ENCODE peak calls at places on chromosomes 2 and 18, in five cellular contexts. One of them, this sample, is unnamed.

GRCh38 chr18:42310956-42311355 is 355.9 kb downstream of the PIK3C3 start:
- DNase-seq in lower leg skin: no peak
- DNase-seq in tibial nerve: peak
- DNase-seq in fibroblast of the aortic adventitia: peak
- DNase-seq in ovary: no peak
- DNase-seq in this sample: peak

GRCh38 chr2:235618039-235618438 is 124.2 kb downstream of the AGAP1 start:
- DNase-seq in lower leg skin: no peak
- DNase-seq in fibroblast of the aortic adventitia: peak
- DNase-seq in ovary: no peak
- DNase-seq in tibial nerve: no peak
- DNase-seq in this sample: peak

GRCh38 chr18:9792565-9793226 is 84.6 kb downstream of the RAB31 start:
- DNase-seq in ovary: no peak
- DNase-seq in fibroblast of the aortic adventitia: no peak
- DNase-seq in tibial nerve: no peak
- DNase-seq in lower leg skin: no peak
- DNase-seq in this sample: no peak

GRCh38 chr18:31065036-31065773 is 22.7 kb upstream of the DSC3 start:
- DNase-seq in ovary: no peak
- DNase-seq in fibroblast of the aortic adventitia: no peak
- DNase-seq in lower leg skin: no peak
- DNase-seq in tibial nerve: no peak
- DNase-seq in this sample: no peak

GRCh38 chr2:132811148-132811915 is 141.3 kb upstream of the LYPD1 start:
- DNase-seq in ovary: no peak
- DNase-seq in fibroblast of the aortic adventitia: no peak
- DNase-seq in tibial nerve: no peak
- DNase-seq in lower leg skin: no peak
- DNase-seq in this sample: no peak

GRCh38 chr18:57004366-57005121 is 142.3 kb upstream of the BOD1L2 start:
- DNase-seq in ovary: no peak
- DNase-seq in lower leg skin: no peak
- DNase-seq in tibial nerve: no peak
- DNase-seq in fibroblast of the aortic adventitia: peak
- DNase-seq in this sample: peak

GRCh38 chr2:230847883-230848388 is 16.8 kb upstream of the ITM2C start:
- DNase-seq in lower leg skin: peak
- DNase-seq in fibroblast of the aortic adventitia: peak
- DNase-seq in tibial nerve: peak
- DNase-seq in ovary: peak
- DNase-seq in this sample: peak

GRCh38 chr2:118535171-118535817 is 312.2 kb downstream of the EN1 start:
- DNase-seq in tibial nerve: no peak
- DNase-seq in ovary: no peak
- DNase-seq in fibroblast of the aortic adventitia: no peak
- DNase-seq in lower leg skin: peak
- DNase-seq in this sample: no peak

GRCh38 chr2:115083216-115083615 is 640.8 kb downstream of the DPP10 start:
- DNase-seq in tibial nerve: no peak
- DNase-seq in lower leg skin: no peak
- DNase-seq in fibroblast of the aortic adventitia: no peak
- DNase-seq in ovary: no peak
- DNase-seq in this sample: no peak

GRCh38 chr2:234178309-234179030 is 128.0 kb downstream of the SPP2 start:
- DNase-seq in ovary: no peak
- DNase-seq in lower leg skin: no peak
- DNase-seq in fibroblast of the aortic adventitia: peak
- DNase-seq in tibial nerve: no peak
- DNase-seq in this sample: peak

GRCh38 chr2:217164008-217164407 is 304.1 kb upstream of the TNP1 start:
- DNase-seq in lower leg skin: no peak
- DNase-seq in fibroblast of the aortic adventitia: no peak
- DNase-seq in ovary: no peak
- DNase-seq in tibial nerve: no peak
- DNase-seq in this sample: no peak

GRCh38 chr2:2809771-2810170 is 478.7 kb upstream of the MYT1L start:
- DNase-seq in fibroblast of the aortic adventitia: no peak
- DNase-seq in lower leg skin: peak
- DNase-seq in tibial nerve: no peak
- DNase-seq in ovary: no peak
- DNase-seq in this sample: no peak

GRCh38 chr2:176675557-176676256 is 406.5 kb downstream of the MTX2 start:
- DNase-seq in tibial nerve: no peak
- DNase-seq in ovary: no peak
- DNase-seq in lower leg skin: no peak
- DNase-seq in fibroblast of the aortic adventitia: no peak
- DNase-seq in this sample: no peak

GRCh38 chr2:198918331-198918730 is 539.4 kb downstream of the SATB2 start:
- DNase-seq in fibroblast of the aortic adventitia: no peak
- DNase-seq in lower leg skin: no peak
- DNase-seq in tibial nerve: no peak
- DNase-seq in ovary: no peak
- DNase-seq in this sample: no peak

GRCh38 chr18:22470511-22471181 is 52.9 kb upstream of the CTAGE1 start:
- DNase-seq in lower leg skin: no peak
- DNase-seq in fibroblast of the aortic adventitia: peak
- DNase-seq in tibial nerve: no peak
- DNase-seq in ovary: no peak
- DNase-seq in this sample: no peak

GRCh38 chr18:2627821-2628276 is 27.7 kb upstream of the SMCHD1 start:
- DNase-seq in fibroblast of the aortic adventitia: no peak
- DNase-seq in ovary: no peak
- DNase-seq in tibial nerve: no peak
- DNase-seq in lower leg skin: no peak
- DNase-seq in this sample: peak

GRCh38 chr18:53526092-53526491 is 698.4 kb downstream of the MBD2 start:
- DNase-seq in ovary: no peak
- DNase-seq in lower leg skin: no peak
- DNase-seq in fibroblast of the aortic adventitia: no peak
- DNase-seq in tibial nerve: no peak
- DNase-seq in this sample: no peak

GRCh38 chr2:136247204-136247990 is 129.4 kb upstream of the CXCR4 start:
- DNase-seq in lower leg skin: no peak
- DNase-seq in fibroblast of the aortic adventitia: peak
- DNase-seq in ovary: no peak
- DNase-seq in tibial nerve: peak
- DNase-seq in this sample: no peak

GRCh38 chr18:79387615-79388014 is 8.1 kb upstream of the NFATC1 start:
- DNase-seq in fibroblast of the aortic adventitia: no peak
- DNase-seq in tibial nerve: no peak
- DNase-seq in ovary: no peak
- DNase-seq in lower leg skin: peak
- DNase-seq in this sample: no peak

GRCh38 chr18:46393230-46393629 is 263.8 kb downstream of the LOXHD1 start:
- DNase-seq in tibial nerve: no peak
- DNase-seq in ovary: no peak
- DNase-seq in lower leg skin: no peak
- DNase-seq in fibroblast of the aortic adventitia: no peak
- DNase-seq in this sample: peak

GRCh38 chr2:129934044-129934822 is 45.2 kb upstream of the RAB6C start:
- DNase-seq in fibroblast of the aortic adventitia: no peak
- DNase-seq in tibial nerve: no peak
- DNase-seq in lower leg skin: peak
- DNase-seq in ovary: no peak
- DNase-seq in this sample: no peak

GRCh38 chr2:38394903-38395341 is 17.8 kb upstream of the ATL2 start:
- DNase-seq in lower leg skin: no peak
- DNase-seq in ovary: no peak
- DNase-seq in tibial nerve: no peak
- DNase-seq in fibroblast of the aortic adventitia: no peak
- DNase-seq in this sample: no peak

GRCh38 chr2:86274918-86275275 is 62.5 kb downstream of the REEP1 start:
- DNase-seq in ovary: no peak
- DNase-seq in lower leg skin: peak
- DNase-seq in tibial nerve: no peak
- DNase-seq in fibroblast of the aortic adventitia: peak
- DNase-seq in this sample: peak

GRCh38 chr2:8489221-8489620 is 192.6 kb upstream of the ID2 start:
- DNase-seq in fibroblast of the aortic adventitia: no peak
- DNase-seq in tibial nerve: no peak
- DNase-seq in lower leg skin: no peak
- DNase-seq in ovary: no peak
- DNase-seq in this sample: no peak

GRCh38 chr2:8999047-8999446 is 4.4 kb downstream of the MBOAT2 start:
- DNase-seq in tibial nerve: no peak
- DNase-seq in fibroblast of the aortic adventitia: no peak
- DNase-seq in ovary: no peak
- DNase-seq in lower leg skin: no peak
- DNase-seq in this sample: no peak

GRCh38 chr2:229407170-229407569 is 136.1 kb upstream of the PID1 start:
- DNase-seq in ovary: peak
- DNase-seq in fibroblast of the aortic adventitia: peak
- DNase-seq in lower leg skin: peak
- DNase-seq in tibial nerve: peak
- DNase-seq in this sample: peak

GRCh38 chr2:132669854-132670103 is 226 bp downstream of the LYPD1 start:
- DNase-seq in tibial nerve: no peak
- DNase-seq in lower leg skin: peak
- DNase-seq in ovary: no peak
- DNase-seq in fibroblast of the aortic adventitia: no peak
- DNase-seq in this sample: no peak

DNA sequence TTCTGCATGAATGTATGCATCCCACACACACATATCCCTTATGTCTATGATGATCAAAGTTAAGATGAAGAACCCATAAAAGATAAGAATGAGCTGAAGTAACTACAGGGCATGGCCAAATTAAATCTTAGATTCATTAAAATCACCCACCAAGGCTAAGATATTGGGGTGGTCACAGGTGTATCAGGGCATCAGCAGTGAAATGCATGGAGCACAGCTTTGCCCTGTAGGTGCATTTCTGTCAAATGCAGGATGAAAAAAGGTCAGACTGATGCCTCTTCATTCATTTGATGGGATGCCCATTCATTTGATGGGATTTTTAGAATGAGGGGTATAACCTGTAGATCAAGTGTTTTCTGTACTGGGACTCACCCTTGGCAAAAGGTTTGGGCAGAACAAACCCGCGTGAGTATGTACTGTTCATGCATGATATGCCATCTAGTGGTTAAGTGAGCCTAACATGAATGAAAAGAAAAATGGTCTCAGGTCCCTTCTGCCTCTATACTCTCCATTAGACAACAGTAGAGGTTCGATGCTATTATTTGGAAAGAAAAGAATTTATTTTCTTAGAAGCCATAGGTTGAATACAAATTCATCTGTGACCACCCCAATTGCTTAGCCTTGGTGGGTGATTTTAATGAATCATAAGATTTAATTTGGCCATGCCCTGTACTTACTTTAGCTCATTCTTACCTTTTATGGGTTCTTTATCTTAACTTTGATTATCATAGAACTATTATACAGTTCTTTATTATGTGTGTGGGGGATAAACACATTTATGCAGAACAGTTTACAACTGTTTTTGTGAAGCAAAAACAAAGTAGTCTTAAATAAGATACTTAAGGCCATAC is 43.2 kb upstream of the NOSTRIN start:
- DNase-seq in lower leg skin: no peak
- DNase-seq in ovary: no peak
- DNase-seq in fibroblast of the aortic adventitia: peak
- DNase-seq in tibial nerve: peak
- DNase-seq in this sample: peak
- TF ChIP-seq CTCF in lower leg skin: no peak
- TF ChIP-seq CTCF in ovary: no peak
- TF ChIP-seq CTCF in fibroblast of the aortic adventitia: peak
- TF ChIP-seq CTCF in tibial nerve: peak
- TF ChIP-seq CTCF in this sample: peak

DNA sequence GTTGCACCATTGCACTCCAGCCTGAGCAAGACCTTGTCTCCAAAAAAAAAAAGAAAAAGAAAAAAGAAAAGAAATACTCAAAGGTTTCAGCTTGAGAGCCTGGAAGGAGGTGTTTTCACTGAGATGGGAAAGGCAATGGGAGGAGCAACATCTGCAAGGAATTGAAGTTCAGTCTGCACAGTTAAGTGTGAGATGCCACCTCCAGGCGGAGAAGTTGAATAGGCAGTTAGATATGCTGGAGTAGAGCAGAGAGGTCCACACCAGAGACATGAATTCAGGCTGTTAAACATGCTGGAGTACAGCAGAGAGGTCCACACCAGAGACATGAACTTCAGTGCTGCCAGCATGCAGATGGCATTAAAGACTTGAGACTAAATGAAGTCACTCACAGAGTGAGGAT is 41.4 kb upstream of the DTNB start:
- DNase-seq in ovary: no peak
- DNase-seq in tibial nerve: no peak
- DNase-seq in fibroblast of the aortic adventitia: no peak
- DNase-seq in lower leg skin: no peak
- DNase-seq in this sample: peak
- TF ChIP-seq CTCF in ovary: no peak
- TF ChIP-seq CTCF in tibial nerve: no peak
- TF ChIP-seq CTCF in fibroblast of the aortic adventitia: no peak
- TF ChIP-seq CTCF in lower leg skin: no peak
- TF ChIP-seq CTCF in this sample: peak

DNA sequence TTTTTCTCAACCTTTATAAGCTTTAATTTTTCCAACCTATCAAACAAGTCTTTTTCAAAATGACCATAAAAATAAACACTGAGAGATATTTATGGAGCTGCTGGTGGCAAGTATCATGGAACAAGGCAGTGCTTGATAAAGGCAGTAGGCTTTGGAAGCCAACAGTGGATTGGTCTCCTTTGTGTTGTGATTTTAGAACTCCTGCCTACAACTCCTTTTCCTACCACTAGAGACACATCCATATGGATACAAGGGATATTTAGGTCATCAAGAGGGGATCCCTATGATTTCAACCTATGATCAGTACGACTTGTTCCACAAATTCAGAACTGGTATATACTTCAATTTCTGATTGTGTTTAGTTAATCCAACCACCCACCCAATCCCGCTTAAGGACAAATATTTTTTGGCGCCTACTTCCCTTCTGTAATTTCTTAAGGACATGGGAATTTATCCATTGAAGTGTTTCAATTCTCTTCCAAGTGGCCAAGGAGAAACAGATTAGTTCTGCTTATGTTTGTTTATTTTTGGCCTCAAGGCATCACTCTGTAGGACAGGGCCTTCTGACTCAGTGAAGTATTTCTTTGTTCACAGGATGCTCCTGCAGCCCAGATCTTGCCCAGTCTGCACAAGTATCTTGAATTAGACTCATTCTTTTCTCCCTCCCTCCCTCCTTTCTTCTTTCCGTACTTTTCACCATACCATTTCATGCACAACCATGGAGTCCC is 2119.6 kb upstream of the PIK3C3 start:
- DNase-seq in lower leg skin: no peak
- DNase-seq in fibroblast of the aortic adventitia: no peak
- DNase-seq in ovary: no peak
- DNase-seq in tibial nerve: no peak
- DNase-seq in this sample: peak
- TF ChIP-seq CTCF in lower leg skin: no peak
- TF ChIP-seq CTCF in fibroblast of the aortic adventitia: no peak
- TF ChIP-seq CTCF in ovary: no peak
- TF ChIP-seq CTCF in tibial nerve: no peak
- TF ChIP-seq CTCF in this sample: no peak

GRCh38 chr18:66995270-66995669 is 391.4 kb upstream of the CDH19 start:
- DNase-seq in lower leg skin: no peak
- DNase-seq in tibial nerve: no peak
- DNase-seq in fibroblast of the aortic adventitia: no peak
- DNase-seq in ovary: no peak
- DNase-seq in this sample: no peak

GRCh38 chr18:66993492-66993891 is 389.6 kb upstream of the CDH19 start:
- DNase-seq in ovary: no peak
- DNase-seq in lower leg skin: no peak
- DNase-seq in tibial nerve: no peak
- DNase-seq in fibroblast of the aortic adventitia: no peak
- DNase-seq in this sample: no peak

GRCh38 chr18:66994790-66995189 is 390.9 kb upstream of the CDH19 start:
- DNase-seq in ovary: no peak
- DNase-seq in tibial nerve: no peak
- DNase-seq in fibroblast of the aortic adventitia: no peak
- DNase-seq in lower leg skin: no peak
- DNase-seq in this sample: no peak

GRCh38 chr18:66990909-66991308 is 387.0 kb upstream of the CDH19 start:
- DNase-seq in ovary: no peak
- DNase-seq in lower leg skin: no peak
- DNase-seq in tibial nerve: no peak
- DNase-seq in fibroblast of the aortic adventitia: no peak
- DNase-seq in this sample: no peak
- TF ChIP-seq CTCF in ovary: no peak
- TF ChIP-seq CTCF in lower leg skin: no peak
- TF ChIP-seq CTCF in tibial nerve: no peak
- TF ChIP-seq CTCF in fibroblast of the aortic adventitia: no peak
- TF ChIP-seq CTCF in this sample: no peak

This sample was measured in choroid plexus epithelial cell.